ENCODE peak calls at places on chromosomes 6 and 20, in six cellular contexts. W is breast epithelium, S is RWPE2, Y is right lobe of liver, T is ovary, I is prostate gland. Z is an unnamed sample.
A peak's percentile ranks its signal among the peaks of the same experiment; 100 is the strongest.

GRCh38 chr20:62020935-62021701 is 44.6 kb downstream of the TAF4 start:
- DNase-seq in W (no peak), S (peak; percentile 73), Y (peak; percentile 49), T (peak; percentile 65), I (no peak), Z (peak; percentile 8)

GRCh38 chr6:8279094-8279805 is 156.1 kb downstream of the SLC35B3 start:
- DNase-seq in W (no peak), S (no peak), Y (no peak), T (no peak), I (no peak), Z (no peak)

GRCh38 chr20:57398231-57398821 is 7.1 kb downstream of the RBM38 start:
- DNase-seq in W (peak; percentile 70), S (no peak), Y (peak; percentile 49), T (peak; percentile 85), I (peak; percentile 61), Z (no peak)

GRCh38 chr6:148934534-148934933 is 187.7 kb downstream of the UST start:
- DNase-seq in W (no peak), S (no peak), Y (no peak), T (peak; percentile 14), I (no peak), Z (peak; percentile 41)

GRCh38 chr6:30612213-30612612 is 4.8 kb downstream of the PPP1R10 start:
- DNase-seq in W (no peak), S (no peak), Y (no peak), T (no peak), I (no peak), Z (no peak)

GRCh38 chr20:12166053-12166717 is 248.5 kb downstream of the BTBD3 start:
- DNase-seq in W (peak; percentile 21), S (no peak), Y (no peak), T (peak; percentile 7), I (no peak), Z (peak; percentile 70)

GRCh38 chr20:21352703-21353102 is 44.6 kb downstream of the NKX2-4 start:
- DNase-seq in W (no peak), S (no peak), Y (no peak), T (no peak), I (no peak), Z (peak; percentile 47)

GRCh38 chr20:11718474-11719094 is 199.1 kb upstream of the BTBD3 start:
- DNase-seq in W (no peak), S (no peak), Y (no peak), T (no peak), I (no peak), Z (no peak)

GRCh38 chr20:32945710-32946221 is 58.5 kb downstream of the SUN5 start:
- DNase-seq in W (no peak), S (no peak), Y (no peak), T (no peak), I (no peak), Z (peak; percentile 9)

GRCh38 chr20:17501701-17502100 is 29.5 kb downstream of the BFSP1 start:
- DNase-seq in W (no peak), S (no peak), Y (no peak), T (no peak), I (no peak), Z (no peak)

DNA sequence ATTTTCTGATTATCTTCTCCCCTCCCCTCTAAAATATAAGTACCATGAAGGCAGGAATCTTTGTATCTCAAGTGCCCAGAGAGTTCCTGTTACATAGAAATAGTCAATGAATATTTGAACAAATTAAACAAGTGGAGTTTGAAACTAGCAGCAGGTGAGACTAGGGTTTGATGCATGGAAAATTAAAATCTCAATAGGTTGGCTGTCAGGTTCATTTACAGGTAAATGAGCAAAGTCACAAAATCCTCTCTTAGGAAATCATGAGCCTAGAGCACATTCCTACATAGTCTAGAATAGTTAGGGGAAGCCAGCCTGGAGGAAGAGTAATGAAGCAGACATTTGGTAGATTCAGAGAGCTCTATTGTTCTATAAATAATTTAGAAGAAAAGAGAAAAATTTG is 140.4 kb downstream of the HS3ST5 start:
- DNase-seq in W (no peak), S (no peak), Y (no peak), T (no peak), I (no peak), Z (no peak)
- H3K4me3 ChIP-seq in W (no peak overlapping the region), S (no peak overlapping the region), Y (no peak overlapping the region), T (no peak overlapping the region), I (no peak overlapping the region), Z (no peak overlapping the region)

GRCh38 chr6:17505062-17505476 is 95.0 kb upstream of the FAM8A1 start:
- DNase-seq in W (no peak), S (no peak), Y (no peak), T (no peak), I (no peak), Z (peak; percentile 11)
- TF ChIP-seq CTCF in W (no peak), S (peak; percentile 38), Y (peak; percentile 17), T (no peak), I (peak; percentile 9), Z (peak; percentile 16)

DNA sequence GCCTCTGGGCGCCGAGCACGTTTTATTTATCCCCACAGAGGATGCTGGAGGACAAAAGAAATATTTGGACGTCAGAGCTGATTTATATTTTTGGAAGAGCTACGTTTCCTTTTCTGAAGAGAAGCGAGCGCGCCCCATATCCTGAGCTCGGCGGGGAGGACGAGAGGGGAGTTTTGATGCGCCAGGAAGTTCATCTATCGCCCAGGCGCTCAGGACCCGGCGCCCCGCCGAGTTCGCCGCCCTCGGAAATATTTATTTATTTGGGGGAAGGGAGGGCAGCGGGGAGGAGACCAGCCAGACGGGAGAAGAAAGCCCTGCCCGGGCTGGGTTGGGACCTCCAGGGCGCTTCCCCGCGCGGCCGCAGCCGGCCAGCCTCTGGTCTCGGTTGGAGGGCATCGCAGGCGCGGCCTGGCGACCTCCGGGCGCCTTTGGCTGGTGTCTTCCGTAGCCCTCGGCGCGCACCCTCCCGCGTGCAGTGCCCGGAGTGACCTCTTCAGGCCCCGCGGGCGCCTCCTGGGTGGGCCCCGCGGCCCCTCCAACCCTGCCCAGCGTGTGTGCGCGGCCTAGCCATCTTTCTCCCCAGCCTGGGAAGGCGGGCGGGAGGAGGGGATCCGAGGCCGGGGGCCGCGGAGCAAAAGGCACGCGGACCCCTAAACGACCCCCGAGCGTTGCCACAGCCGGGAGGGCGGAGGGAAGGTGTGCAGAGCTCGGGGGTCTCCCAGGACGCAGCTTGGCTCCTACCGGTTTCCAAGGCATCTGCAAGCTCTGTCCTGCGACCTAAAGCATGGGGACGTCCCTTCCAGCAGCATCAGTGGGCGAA is 5.4 kb upstream of the FOXF2 start:
- DNase-seq in W (no peak), S (no peak), Y (no peak), T (no peak), I (no peak), Z (no peak)
- H3K27ac ChIP-seq in W (no peak overlapping the region), S (no peak overlapping the region), Y (no peak overlapping the region), T (no peak overlapping the region), I (no peak overlapping the region), Z (no peak overlapping the region)

DNA sequence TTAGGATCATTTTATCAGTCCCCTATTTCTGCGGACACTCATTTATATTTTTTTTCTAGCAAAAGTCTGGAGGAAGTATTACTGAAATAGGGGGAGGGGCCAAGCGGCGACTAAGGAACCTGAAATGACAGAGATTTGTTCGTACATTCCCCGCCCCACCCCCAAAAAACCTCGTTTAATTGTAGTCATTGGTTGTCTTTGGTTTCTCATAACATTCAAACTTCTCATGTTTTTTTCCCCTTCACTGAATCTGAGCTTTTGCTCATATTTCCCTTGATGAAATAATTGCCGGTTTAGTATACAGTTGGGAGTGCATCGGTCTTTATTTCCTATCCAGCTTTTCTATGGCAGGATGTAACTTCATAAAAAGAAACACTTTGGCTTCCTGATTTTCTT is 776 bp upstream of the FYN start:
- DNase-seq in W (no peak), S (no peak), Y (no peak), T (no peak), I (no peak), Z (peak; percentile 52)
- H3K4me3 ChIP-seq in W (peak overlapping the region; percentile 72), S (peak overlapping the region; percentile 90), Y (peak overlapping the region; percentile 52), T (peak overlapping the region; percentile 48), I (peak overlapping the region; percentile 47), Z (peak overlapping the region; percentile 78)

GRCh38 chr20:44448753-44449546 is 26.7 kb upstream of the TTPAL start:
- DNase-seq in W (no peak), S (no peak), Y (peak; percentile 51), T (no peak), I (no peak), Z (no peak)
- TF ChIP-seq CTCF in W (no peak), S (peak; percentile 43), Y (peak; percentile 71), T (no peak), I (no peak), Z (peak; percentile 53)

GRCh38 chr20:48295966-48296421 is 510.7 kb upstream of the SULF2 start:
- DNase-seq in W (no peak), S (no peak), Y (no peak), T (no peak), I (no peak), Z (peak; percentile 62)
- H3K27ac ChIP-seq in W (peak overlapping the region; percentile 23), S (peak overlapping the region; percentile 83), Y (no peak overlapping the region), T (no peak overlapping the region), I (no peak overlapping the region), Z (peak overlapping the region; percentile 31)

DNA sequence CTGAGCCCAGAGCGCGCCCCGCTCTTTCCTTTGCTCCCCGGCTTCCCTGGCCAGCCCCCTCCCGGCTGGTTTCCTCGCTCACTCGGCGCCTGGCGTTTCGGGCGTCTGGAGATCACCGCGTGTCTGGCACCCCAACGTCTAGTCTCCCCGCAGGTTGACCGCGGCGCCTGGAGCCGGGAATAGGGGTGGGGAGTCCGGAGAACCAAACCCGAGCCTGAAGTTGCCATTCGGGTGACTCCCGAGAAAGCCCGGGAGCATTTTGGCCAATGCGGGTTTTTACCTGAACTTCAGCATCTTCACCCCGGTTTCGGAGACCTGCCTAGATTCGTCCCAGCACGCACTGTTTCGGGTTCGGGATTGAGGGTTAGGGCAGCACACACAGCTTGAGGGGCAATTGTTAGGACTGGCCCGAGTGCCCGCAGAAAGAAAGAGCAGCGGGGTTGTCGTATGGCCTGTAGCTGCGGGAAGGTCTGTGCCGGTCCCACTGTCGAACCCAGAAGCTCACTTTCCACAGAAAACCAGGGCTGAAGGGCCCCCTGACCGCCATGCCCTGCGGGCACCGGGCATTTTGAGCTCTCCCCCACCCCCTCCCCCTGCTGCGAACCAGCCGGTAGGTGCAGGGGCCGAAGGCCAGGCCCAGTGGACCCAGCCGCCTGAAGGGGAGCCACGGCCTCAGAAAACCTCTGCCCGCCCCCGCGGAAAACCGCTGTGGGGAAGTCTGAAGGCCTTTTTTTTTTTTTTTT is 2.1 kb downstream of the FOXP4 start:
- DNase-seq in W (no peak), S (no peak), Y (peak; percentile 62), T (no peak), I (no peak), Z (no peak)
- H3K4me3 ChIP-seq in W (peak overlapping the region; percentile 81), S (peak overlapping the region; percentile 99), Y (peak overlapping the region; percentile 83), T (peak overlapping the region; percentile 95), I (peak overlapping the region; percentile 90), Z (peak overlapping the region; percentile 80)

GRCh38 chr6:17200395-17200794 is 80.8 kb upstream of the RBM24 start:
- DNase-seq in W (no peak), S (no peak), Y (no peak), T (no peak), I (no peak), Z (no peak)
- TF ChIP-seq CTCF in W (no peak), S (no peak), Y (no peak), T (no peak), I (no peak), Z (peak; percentile 41)

GRCh38 chr20:51802170-51802745 is at the start of gene SALL4:
- DNase-seq in W (no peak), S (no peak), Y (no peak), T (no peak), I (no peak), Z (no peak)
- H3K27ac ChIP-seq in W (no peak within 1 kb of the TSS), S (no peak within 1 kb of the TSS), Y (no peak within 1 kb of the TSS), T (no peak within 1 kb of the TSS), I (peak within 1 kb of the TSS; percentile 42), Z (no peak within 1 kb of the TSS)

Z was measured in brain microvascular endothelial cell.